ENCODE peak calls at places on chromosomes 11 and 22, in nine cellular contexts. J, E, D, V, P, Y, Q, O and X are unnamed samples.

GRCh38 chr11:69155302-69156198 is at the start of gene SMIM38:
- DNase-seq in J (peak; percentile 78), E (no peak), D (no peak), V (no peak), P (no peak), Y (no peak), Q (no peak), O (no peak), X (no peak)

GRCh38 chr11:2579315-2580060 is 120.3 kb downstream of the KCNQ1OT1 start:
- DNase-seq in J (no peak), E (no peak), D (no peak), V (peak; percentile 14), P (no peak), Y (peak; percentile 13), Q (no peak), O (no peak), X (no peak)

GRCh38 chr22:30235687-30236170 is 10.8 kb downstream of the LIF start:
- DNase-seq in J (no peak), E (peak; percentile 85), D (no peak), V (no peak), P (peak; percentile 93), Y (no peak), Q (no peak), O (no peak), X (no peak)

GRCh38 chr11:120775986-120776682 is 247.8 kb upstream of the TBCEL start:
- DNase-seq in J (no peak), E (no peak), D (no peak), V (no peak), P (no peak), Y (no peak), Q (no peak), O (no peak), X (no peak)

GRCh38 chr22:46262449-46263207 is 515 bp downstream of the PKDREJ start:
- DNase-seq in J (peak; percentile 63), E (peak; percentile 31), D (peak; percentile 33), V (peak; percentile 67), P (peak; percentile 40), Y (peak; percentile 72), Q (peak; percentile 49), O (peak; percentile 69), X (no peak)

GRCh38 chr11:74691755-74692154 is 39.5 kb downstream of the CHRDL2 start:
- DNase-seq in J (no peak), E (no peak), D (no peak), V (no peak), P (no peak), Y (no peak), Q (no peak), O (no peak), X (no peak)

GRCh38 chr11:57567210-57567511 is 311 bp downstream of the UBE2L6 start:
- DNase-seq in J (peak; percentile 45), E (peak; percentile 6), D (no peak), V (peak; percentile 28), P (peak; percentile 13), Y (no peak), Q (peak; percentile 15), O (no peak), X (no peak)

GRCh38 chr11:125990244-125990643 is 44.4 kb downstream of the VSIG10L2 start:
- DNase-seq in J (no peak), E (peak; percentile 43), D (no peak), V (peak; percentile 32), P (peak; percentile 75), Y (no peak), Q (peak; percentile 57), O (no peak), X (no peak)

GRCh38 chr11:130712480-130712879 is 203.8 kb downstream of the SNX19 start:
- DNase-seq in J (no peak), E (no peak), D (no peak), V (no peak), P (no peak), Y (no peak), Q (no peak), O (no peak), X (no peak)

GRCh38 chr11:56705784-56706396 is 7.0 kb downstream of the OR9G1 start:
- DNase-seq in J (no peak), E (no peak), D (no peak), V (no peak), P (no peak), Y (no peak), Q (no peak), O (no peak), X (no peak)

GRCh38 chr22:17429516-17429915 is 60.3 kb downstream of the CECR2 start:
- DNase-seq in J (no peak), E (no peak), D (no peak), V (no peak), P (no peak), Y (no peak), Q (no peak), O (no peak), X (no peak)

GRCh38 chr11:60946601-60947265 is 5.2 kb downstream of the SLC15A3 start:
- DNase-seq in J (no peak), E (peak; percentile 49), D (no peak), V (no peak), P (no peak), Y (no peak), Q (no peak), O (no peak), X (no peak)

GRCh38 chr11:60945295-60945667 is 6.7 kb downstream of the SLC15A3 start:
- DNase-seq in J (no peak), E (no peak), D (no peak), V (no peak), P (no peak), Y (no peak), Q (no peak), O (no peak), X (no peak)

GRCh38 chr11:60942970-60943565 is 8.9 kb downstream of the SLC15A3 start:
- DNase-seq in J (no peak), E (no peak), D (no peak), V (no peak), P (no peak), Y (no peak), Q (no peak), O (no peak), X (no peak)

GRCh38 chr11:60942207-60942606 is 9.8 kb downstream of the SLC15A3 start:
- DNase-seq in J (no peak), E (no peak), D (no peak), V (no peak), P (no peak), Y (no peak), Q (no peak), O (no peak), X (no peak)

GRCh38 chr11:60944504-60945294 is 7.3 kb downstream of the SLC15A3 start:
- DNase-seq in J (no peak), E (no peak), D (no peak), V (no peak), P (no peak), Y (no peak), Q (no peak), O (no peak), X (no peak)
- TF ChIP-seq CTCF in J (peak; percentile 22), E (peak; percentile 16), D (peak; percentile 44), V (no peak), P (peak; percentile 31), Y (peak; percentile 26), Q (peak; percentile 34), O (peak; percentile 50), X (no peak)

GRCh38 chr11:65225284-65226102 is 36.3 kb upstream of the POLA2 start:
- DNase-seq in J (peak; percentile 83), E (peak; percentile 54), D (peak; percentile 49), V (peak; percentile 67), P (peak; percentile 53), Y (peak; percentile 58), Q (peak; percentile 66), O (peak; percentile 59), X (no peak)
- TF ChIP-seq CTCF in J (peak; percentile 42), E (peak; percentile 55), D (peak; percentile 55), V (peak; percentile 48), P (peak; percentile 62), Y (peak; percentile 56), Q (peak; percentile 46), O (no peak), X (no peak)

GRCh38 chr11:41499429-41499828 is 40.0 kb upstream of the LRRC4C start:
- DNase-seq in J (no peak), E (no peak), D (no peak), V (no peak), P (no peak), Y (no peak), Q (no peak), O (no peak), X (no peak)

GRCh38 chr11:41494716-41495115 is 35.3 kb upstream of the LRRC4C start:
- DNase-seq in J (no peak), E (no peak), D (no peak), V (no peak), P (no peak), Y (no peak), Q (no peak), O (no peak), X (no peak)

GRCh38 chr11:41497974-41498373 is 38.5 kb upstream of the LRRC4C start:
- DNase-seq in J (no peak), E (peak; percentile 27), D (no peak), V (no peak), P (no peak), Y (no peak), Q (peak; percentile 44), O (peak; percentile 3), X (no peak)

DNA sequence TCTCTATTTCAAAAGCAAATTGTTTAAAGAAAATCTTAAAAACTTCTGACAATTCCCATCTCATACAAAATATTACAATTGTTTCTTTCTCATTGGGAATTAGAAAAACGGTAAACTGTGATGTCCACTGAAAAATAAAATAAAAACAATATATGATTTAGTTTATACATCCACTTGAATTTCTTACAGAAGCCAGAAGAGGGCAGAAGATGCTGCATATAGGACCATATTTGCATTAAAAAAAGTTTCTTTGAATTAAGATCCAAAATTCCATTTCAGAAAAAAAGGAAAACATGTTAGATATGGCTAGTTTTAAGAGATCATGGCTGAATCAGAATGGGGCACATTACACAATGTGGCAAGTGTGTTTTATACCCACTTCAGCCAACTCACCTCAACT is 39.3 kb upstream of the LRRC4C start:
- DNase-seq in J (no peak), E (no peak), D (no peak), V (no peak), P (peak; percentile 37), Y (no peak), Q (peak; percentile 47), O (no peak), X (no peak)
- TF ChIP-seq CTCF in J (no peak), E (peak; percentile 47), D (peak; percentile 80), V (no peak), P (peak; percentile 38), Y (peak; percentile 13), Q (peak; percentile 37), O (peak; percentile 49), X (no peak)

GRCh38 chr22:34847072-34847471 is 218.9 kb upstream of the ISX start:
- DNase-seq in J (no peak), E (peak; percentile 58), D (no peak), V (no peak), P (peak; percentile 12), Y (no peak), Q (no peak), O (no peak), X (no peak)

GRCh38 chr22:34841321-34841901 is 224.5 kb upstream of the ISX start:
- DNase-seq in J (no peak), E (peak; percentile 35), D (no peak), V (no peak), P (peak; percentile 2), Y (no peak), Q (no peak), O (no peak), X (no peak)

GRCh38 chr22:34845391-34845790 is 220.6 kb upstream of the ISX start:
- DNase-seq in J (no peak), E (no peak), D (no peak), V (no peak), P (no peak), Y (no peak), Q (no peak), O (no peak), X (no peak)

GRCh38 chr22:34841911-34842310 is 224.0 kb upstream of the ISX start:
- DNase-seq in J (no peak), E (peak; percentile 31), D (no peak), V (no peak), P (no peak), Y (no peak), Q (no peak), O (no peak), X (no peak)

GRCh38 chr22:34842630-34843029 is 223.3 kb upstream of the ISX start:
- DNase-seq in J (no peak), E (no peak), D (no peak), V (no peak), P (no peak), Y (no peak), Q (no peak), O (no peak), X (no peak)
- TF ChIP-seq CTCF in J (no peak), E (no peak), D (no peak), V (no peak), P (no peak), Y (no peak), Q (no peak), O (no peak), X (no peak)